ENCODE peak calls at places on chromosomes 2 and 18, in five cellular contexts. B, N, R, T and G are unnamed samples.

GRCh38 chr2:221334466-221334865 is 237.6 kb downstream of the EPHA4 start:
- DNase-seq in B (no peak), N (no peak), R (no peak), T (no peak), G (no peak)

GRCh38 chr2:236675051-236675450 is 105.4 kb downstream of the ACKR3 start:
- DNase-seq in B (no peak), N (no peak), R (no peak), T (peak), G (no peak)

GRCh38 chr18:63788447-63789096 is 13.4 kb downstream of the SERPINB7 start:
- DNase-seq in B (no peak), N (no peak), R (no peak), T (peak), G (peak)

GRCh38 chr2:191675807-191676667 is 1.9 kb upstream of the NABP1 start:
- DNase-seq in B (peak), N (no peak), R (no peak), T (no peak), G (no peak)

GRCh38 chr2:172134270-172134669 is 31.6 kb upstream of the DLX2 start:
- DNase-seq in B (no peak), N (no peak), R (no peak), T (no peak), G (no peak)

GRCh38 chr2:164538250-164538866 is 82.9 kb downstream of the GRB14 start:
- DNase-seq in B (no peak), N (peak), R (peak), T (peak), G (peak)

GRCh38 chr2:190791983-190792575 is 88.5 kb upstream of the GLS start:
- DNase-seq in B (no peak), N (no peak), R (no peak), T (no peak), G (no peak)

GRCh38 chr2:158955974-158956373 is 12.5 kb upstream of the TANC1 start:
- DNase-seq in B (no peak), N (no peak), R (no peak), T (no peak), G (no peak)

GRCh38 chr2:149098722-149099121 is 60.2 kb downstream of the LYPD6B start:
- DNase-seq in B (no peak), N (no peak), R (no peak), T (peak), G (no peak)

GRCh38 chr2:208608436-208608835 is 201.8 kb downstream of the PTH2R start:
- DNase-seq in B (no peak), N (no peak), R (no peak), T (no peak), G (no peak)

GRCh38 chr2:100880730-100881129 is 60.8 kb downstream of the NPAS2 start:
- DNase-seq in B (no peak), N (no peak), R (no peak), T (no peak), G (no peak)

GRCh38 chr2:119575439-119575838 is 31.2 kb downstream of the CFAP221 start:
- DNase-seq in B (no peak), N (no peak), R (no peak), T (no peak), G (no peak)

GRCh38 chr2:210503622-210504300 is 27.2 kb upstream of the LANCL1 start:
- DNase-seq in B (no peak), N (no peak), R (no peak), T (peak), G (no peak)

GRCh38 chr2:241820625-241821384 is 11.8 kb downstream of the NEU4 start:
- DNase-seq in B (peak), N (no peak), R (no peak), T (no peak), G (no peak)

GRCh38 chr2:42327125-42327524 is 33.9 kb downstream of the COX7A2L start:
- DNase-seq in B (no peak), N (peak), R (no peak), T (no peak), G (no peak)

GRCh38 chr2:105744909-105745853 is at the start of gene NCK2:
- DNase-seq in B (peak), N (no peak), R (peak), T (peak), G (no peak)

GRCh38 chr18:46859855-46860254 is 57.5 kb downstream of the PIAS2 start:
- DNase-seq in B (no peak), N (no peak), R (no peak), T (peak), G (no peak)

GRCh38 chr2:64524604-64525322 is 635 bp downstream of the AFTPH start:
- DNase-seq in B (peak), N (peak), R (no peak), T (no peak), G (peak)

GRCh38 chr2:144241801-144242200 is 278.1 kb downstream of the ZEB2 start:
- DNase-seq in B (no peak), N (no peak), R (no peak), T (no peak), G (no peak)

GRCh38 chr18:36813111-36813752 is 15.6 kb downstream of the TPGS2 start:
- DNase-seq in B (no peak), N (no peak), R (no peak), T (no peak), G (no peak)

GRCh38 chr2:25309402-25309801 is 32.3 kb downstream of the DNMT3A start:
- DNase-seq in B (no peak), N (peak), R (peak), T (peak), G (no peak)

GRCh38 chr2:65053199-65053598 is 3.0 kb upstream of the CEP68 start:
- DNase-seq in B (no peak), N (no peak), R (no peak), T (no peak), G (no peak)

GRCh38 chr2:36463365-36463764 is 107.8 kb downstream of the CRIM1 start:
- DNase-seq in B (no peak), N (no peak), R (no peak), T (no peak), G (no peak)

GRCh38 chr2:214193943-214194342 is 216.9 kb upstream of the VWC2L start:
- DNase-seq in B (no peak), N (no peak), R (no peak), T (peak), G (no peak)

GRCh38 chr18:45962866-45963265 is 4.3 kb downstream of the EPG5 start:
- DNase-seq in B (no peak), N (no peak), R (no peak), T (peak), G (no peak)

GRCh38 chr2:70111752-70112591 is 24.7 kb downstream of the PCBP1 start:
- DNase-seq in B (no peak), N (no peak), R (no peak), T (peak), G (no peak)

GRCh38 chr18:79853993-79854364 is 56.2 kb downstream of the KCNG2 start:
- DNase-seq in B (no peak), N (no peak), R (no peak), T (no peak), G (no peak)

GRCh38 chr2:54613794-54614257 is 109.6 kb upstream of the EML6 start:
- DNase-seq in B (no peak), N (no peak), R (no peak), T (peak), G (peak)

GRCh38 chr18:3207565-3207964 is 12.2 kb downstream of the MYOM1 start:
- DNase-seq in B (no peak), N (peak), R (no peak), T (no peak), G (peak)

GRCh38 chr18:45951021-45951714 is 16.0 kb downstream of the EPG5 start:
- DNase-seq in B (no peak), N (no peak), R (no peak), T (peak), G (no peak)

GRCh38 chr18:68494802-68495560 is 219.9 kb downstream of the TMX3 start:
- DNase-seq in B (no peak), N (no peak), R (no peak), T (peak), G (peak)

GRCh38 chr2:36359006-36359580 is 3.5 kb downstream of the CRIM1 start:
- DNase-seq in B (no peak), N (no peak), R (no peak), T (no peak), G (no peak)

GRCh38 chr2:56260415-56260814 is 76.6 kb downstream of the CCDC85A start:
- DNase-seq in B (no peak), N (no peak), R (no peak), T (peak), G (no peak)

GRCh38 chr2:38734299-38735058 is 16.7 kb downstream of the SRSF7 start:
- DNase-seq in B (no peak), N (no peak), R (no peak), T (no peak), G (no peak)

GRCh38 chr2:166957686-166958085 is 69.4 kb downstream of the XIRP2 start:
- DNase-seq in B (no peak), N (peak), R (no peak), T (no peak), G (no peak)

GRCh38 chr2:240561325-240561971 is 1.3 kb downstream of the DUSP28 start:
- DNase-seq in B (peak), N (no peak), R (no peak), T (peak), G (no peak)

GRCh38 chr2:120736202-120736954 is 710 bp downstream of the GLI2 start:
- DNase-seq in B (peak), N (no peak), R (no peak), T (no peak), G (peak)

GRCh38 chr2:215677466-215677865 is 241.6 kb upstream of the FN1 start:
- DNase-seq in B (no peak), N (no peak), R (no peak), T (peak), G (no peak)

GRCh38 chr2:215681799-215682594 is 246.1 kb upstream of the FN1 start:
- DNase-seq in B (no peak), N (no peak), R (no peak), T (no peak), G (no peak)

GRCh38 chr2:215680605-215681598 is 245.0 kb upstream of the FN1 start:
- DNase-seq in B (no peak), N (peak), R (no peak), T (peak), G (no peak)

GRCh38 chr2:215683295-215683694 is 247.4 kb upstream of the FN1 start:
- DNase-seq in B (no peak), N (no peak), R (no peak), T (no peak), G (no peak)

DNA sequence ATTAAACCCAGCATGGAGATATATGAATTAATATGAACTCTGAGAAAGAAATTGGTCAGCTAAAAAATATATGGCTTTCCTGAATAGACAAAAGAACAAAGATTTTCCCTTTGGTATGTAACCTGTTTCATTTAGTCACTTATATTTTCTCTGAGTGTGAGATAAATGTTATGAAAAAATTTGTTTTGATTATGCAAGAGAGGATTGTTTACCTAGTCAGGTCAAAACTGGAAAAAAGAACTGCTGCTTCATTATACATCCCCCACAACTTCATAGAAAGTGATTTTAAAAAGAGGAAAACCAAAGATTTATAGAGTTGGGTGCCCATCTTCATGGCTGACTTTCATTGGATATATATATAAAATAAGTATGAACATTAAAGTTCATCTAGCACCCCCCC is 242.2 kb upstream of the FN1 start:
- DNase-seq in B (no peak), N (no peak), R (no peak), T (no peak), G (no peak)
- H3K27ac ChIP-seq in B (no peak), N (peak), R (no peak), T (no peak), G (no peak)

DNA sequence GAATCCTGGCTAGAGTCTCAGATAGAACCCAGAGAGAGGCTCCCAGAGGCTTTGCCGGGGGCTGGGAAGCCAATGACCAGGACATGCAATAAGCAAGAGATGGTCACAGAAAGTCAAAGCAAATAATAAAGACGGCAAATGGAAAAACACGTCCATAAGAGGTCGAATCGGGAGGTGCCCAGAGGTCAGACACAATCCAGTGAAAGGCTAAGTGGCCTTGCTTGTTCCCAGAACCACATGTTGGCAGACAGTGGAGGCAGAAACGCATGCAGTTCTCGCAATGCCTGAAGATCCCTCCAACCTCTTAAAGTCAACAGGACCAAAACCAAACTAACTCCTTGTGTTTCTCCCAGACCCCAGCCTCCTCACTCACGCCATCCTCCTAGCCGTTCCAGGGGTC is 3.0 kb downstream of the CYB5A start:
- DNase-seq in B (no peak), N (peak), R (no peak), T (no peak), G (no peak)
- H3K27ac ChIP-seq in B (peak), N (peak), R (no peak), T (no peak), G (no peak)

GRCh38 chr2:207126724-207127314 is 38.9 kb downstream of the KLF7 start:
- DNase-seq in B (no peak), N (peak), R (no peak), T (no peak), G (no peak)
- H3K27ac ChIP-seq in B (no peak), N (no peak), R (no peak), T (no peak), G (no peak)

GRCh38 chr18:24987933-24988840 is 363.8 kb downstream of the ZNF521 start:
- DNase-seq in B (no peak), N (no peak), R (no peak), T (no peak), G (no peak)
- H3K27ac ChIP-seq in B (no peak), N (no peak), R (peak), T (no peak), G (no peak)

DNA sequence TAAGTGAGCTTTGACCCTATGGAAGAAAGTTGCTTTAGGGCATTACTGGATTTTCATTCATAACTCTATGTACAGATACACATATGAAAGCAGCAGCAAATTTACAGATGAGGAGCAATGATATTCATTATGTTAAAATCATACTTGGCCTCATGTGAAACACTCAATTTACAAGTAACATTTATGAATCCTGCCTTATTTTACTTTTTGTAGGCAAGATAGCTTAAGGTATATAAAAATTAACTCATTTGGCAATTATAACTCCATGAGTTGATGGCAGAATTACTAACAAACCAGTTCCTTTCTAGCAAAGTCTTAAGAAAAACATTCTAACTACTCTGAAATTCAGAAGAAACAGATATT is 57.2 kb upstream of the CCDC141 start:
- DNase-seq in B (no peak), N (no peak), R (no peak), T (no peak), G (no peak)
- H3K27ac ChIP-seq in B (no peak), N (no peak), R (no peak), T (peak), G (no peak)

GRCh38 chr2:226579519-226579918 is 220.1 kb downstream of the IRS1 start:
- DNase-seq in B (no peak), N (no peak), R (no peak), T (no peak), G (no peak)

GRCh38 chr2:226583715-226584114 is 215.9 kb downstream of the IRS1 start:
- DNase-seq in B (no peak), N (peak), R (no peak), T (peak), G (peak)

GRCh38 chr2:226581004-226581403 is 218.6 kb downstream of the IRS1 start:
- DNase-seq in B (no peak), N (peak), R (no peak), T (no peak), G (no peak)

GRCh38 chr2:226580403-226580802 is 219.2 kb downstream of the IRS1 start:
- DNase-seq in B (no peak), N (no peak), R (no peak), T (peak), G (no peak)

DNA sequence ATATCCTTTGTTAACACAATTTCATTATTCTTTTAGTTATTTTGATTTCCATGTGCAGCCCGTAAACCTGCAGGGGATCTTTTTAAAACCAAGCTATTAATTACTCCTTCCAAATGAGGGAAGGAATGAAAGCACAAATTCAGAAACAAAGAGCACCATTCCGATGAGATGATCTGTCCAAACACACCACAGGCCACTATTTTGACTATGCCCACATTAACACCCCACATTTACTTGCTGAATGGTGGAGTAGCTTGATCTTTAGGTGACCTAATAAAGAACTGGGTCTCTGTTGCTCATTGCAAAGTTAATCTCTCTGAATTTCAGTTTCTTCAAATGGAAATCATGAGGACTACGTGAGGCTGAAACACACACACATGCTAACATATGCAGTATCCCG is 218.0 kb downstream of the IRS1 start:
- DNase-seq in B (no peak), N (no peak), R (no peak), T (peak), G (no peak)
- H3K27ac ChIP-seq in B (no peak), N (peak), R (no peak), T (no peak), G (no peak)